ENCODE peak calls at places on chromosome 15, in seven cellular contexts. One of them, this sample, is unnamed.

GRCh38 chr15:32659340-32659831 is 17.9 kb downstream of the SCG5 start:
- DNase-seq in HepG2: peak; percentile 27
- DNase-seq in neural progenitor cell: no peak
- DNase-seq in AG09309: peak; percentile 65
- DNase-seq in cardiac muscle cell: no peak
- DNase-seq in fibroblast of villous mesenchyme: no peak
- DNase-seq in fibroblast of lung: no peak
- DNase-seq in this sample: no peak

GRCh38 chr15:72306211-72306785 is 13.7 kb downstream of the CELF6 start:
- DNase-seq in AG09309: no peak
- DNase-seq in HepG2: no peak
- DNase-seq in fibroblast of villous mesenchyme: peak; percentile 16
- DNase-seq in neural progenitor cell: peak; percentile 76
- DNase-seq in cardiac muscle cell: no peak
- DNase-seq in fibroblast of lung: peak; percentile 64
- DNase-seq in this sample: no peak

GRCh38 chr15:53210653-53211052 is 420.5 kb upstream of the ONECUT1 start:
- DNase-seq in HepG2: no peak
- DNase-seq in AG09309: no peak
- DNase-seq in fibroblast of lung: no peak
- DNase-seq in neural progenitor cell: no peak
- DNase-seq in fibroblast of villous mesenchyme: no peak
- DNase-seq in cardiac muscle cell: no peak
- DNase-seq in this sample: no peak

GRCh38 chr15:64845183-64845611 is 3.5 kb downstream of the PLEKHO2 start:
- DNase-seq in neural progenitor cell: peak; percentile 7
- DNase-seq in HepG2: no peak
- DNase-seq in AG09309: no peak
- DNase-seq in fibroblast of villous mesenchyme: peak; percentile 51
- DNase-seq in cardiac muscle cell: no peak
- DNase-seq in fibroblast of lung: peak; percentile 68
- DNase-seq in this sample: no peak

GRCh38 chr15:57897870-57898269 is 167.6 kb downstream of the ALDH1A2 start:
- DNase-seq in neural progenitor cell: no peak
- DNase-seq in cardiac muscle cell: no peak
- DNase-seq in fibroblast of lung: no peak
- DNase-seq in AG09309: no peak
- DNase-seq in HepG2: no peak
- DNase-seq in fibroblast of villous mesenchyme: no peak
- DNase-seq in this sample: no peak

GRCh38 chr15:90607361-90607760 is 77.6 kb downstream of the CRTC3 start:
- DNase-seq in HepG2: no peak
- DNase-seq in neural progenitor cell: no peak
- DNase-seq in fibroblast of villous mesenchyme: no peak
- DNase-seq in AG09309: no peak
- DNase-seq in fibroblast of lung: no peak
- DNase-seq in cardiac muscle cell: no peak
- DNase-seq in this sample: no peak

GRCh38 chr15:66882251-66883020 is 180.4 kb downstream of the SMAD6 start:
- DNase-seq in fibroblast of villous mesenchyme: peak; percentile 50
- DNase-seq in HepG2: no peak
- DNase-seq in cardiac muscle cell: no peak
- DNase-seq in fibroblast of lung: peak; percentile 61
- DNase-seq in neural progenitor cell: no peak
- DNase-seq in AG09309: peak; percentile 39
- DNase-seq in this sample: no peak

GRCh38 chr15:75654201-75654907 is 6.6 kb downstream of the SNX33 start:
- DNase-seq in cardiac muscle cell: no peak
- DNase-seq in fibroblast of lung: no peak
- DNase-seq in HepG2: no peak
- DNase-seq in neural progenitor cell: no peak
- DNase-seq in fibroblast of villous mesenchyme: no peak
- DNase-seq in AG09309: no peak
- DNase-seq in this sample: no peak

GRCh38 chr15:74238984-74239645 is 3.0 kb downstream of the CCDC33 start:
- DNase-seq in fibroblast of lung: no peak
- DNase-seq in HepG2: no peak
- DNase-seq in AG09309: no peak
- DNase-seq in cardiac muscle cell: no peak
- DNase-seq in neural progenitor cell: no peak
- DNase-seq in fibroblast of villous mesenchyme: no peak
- DNase-seq in this sample: no peak

GRCh38 chr15:76991048-76991447 is 3.9 kb upstream of the PSTPIP1 start:
- DNase-seq in fibroblast of villous mesenchyme: no peak
- DNase-seq in HepG2: no peak
- DNase-seq in AG09309: no peak
- DNase-seq in fibroblast of lung: no peak
- DNase-seq in neural progenitor cell: no peak
- DNase-seq in cardiac muscle cell: no peak
- DNase-seq in this sample: no peak

GRCh38 chr15:36458406-36458805 is 121.0 kb upstream of the CDIN1 start:
- DNase-seq in AG09309: no peak
- DNase-seq in cardiac muscle cell: no peak
- DNase-seq in fibroblast of lung: peak; percentile 37
- DNase-seq in HepG2: no peak
- DNase-seq in fibroblast of villous mesenchyme: no peak
- DNase-seq in neural progenitor cell: no peak
- DNase-seq in this sample: no peak

GRCh38 chr15:57705746-57706404 is 639 bp upstream of the POLR2M start:
- DNase-seq in AG09309: no peak
- DNase-seq in fibroblast of villous mesenchyme: no peak
- DNase-seq in HepG2: no peak
- DNase-seq in neural progenitor cell: no peak
- DNase-seq in cardiac muscle cell: no peak
- DNase-seq in fibroblast of lung: no peak
- DNase-seq in this sample: no peak

GRCh38 chr15:56931674-56932507 is 13.4 kb downstream of the TCF12 start:
- DNase-seq in HepG2: peak; percentile 24
- DNase-seq in fibroblast of villous mesenchyme: no peak
- DNase-seq in neural progenitor cell: no peak
- DNase-seq in fibroblast of lung: no peak
- DNase-seq in cardiac muscle cell: peak; percentile 13
- DNase-seq in AG09309: no peak
- DNase-seq in this sample: no peak

GRCh38 chr15:92069308-92070244 is 216.1 kb downstream of the SLCO3A1 start:
- DNase-seq in fibroblast of lung: peak; percentile 57
- DNase-seq in HepG2: no peak
- DNase-seq in cardiac muscle cell: no peak
- DNase-seq in fibroblast of villous mesenchyme: peak; percentile 28
- DNase-seq in neural progenitor cell: no peak
- DNase-seq in AG09309: peak; percentile 20
- DNase-seq in this sample: peak; percentile 68

GRCh38 chr15:77470227-77470626 is 49.5 kb downstream of the HMG20A start:
- DNase-seq in cardiac muscle cell: no peak
- DNase-seq in fibroblast of lung: no peak
- DNase-seq in HepG2: no peak
- DNase-seq in neural progenitor cell: no peak
- DNase-seq in fibroblast of villous mesenchyme: no peak
- DNase-seq in AG09309: no peak
- DNase-seq in this sample: no peak

GRCh38 chr15:57090460-57090859 is 172.0 kb downstream of the TCF12 start:
- DNase-seq in AG09309: no peak
- DNase-seq in fibroblast of villous mesenchyme: peak; percentile 34
- DNase-seq in cardiac muscle cell: peak; percentile 47
- DNase-seq in HepG2: no peak
- DNase-seq in fibroblast of lung: no peak
- DNase-seq in neural progenitor cell: no peak
- DNase-seq in this sample: no peak

GRCh38 chr15:56754993-56755392 is 21.7 kb upstream of the ZNF280D start:
- DNase-seq in neural progenitor cell: no peak
- DNase-seq in cardiac muscle cell: no peak
- DNase-seq in fibroblast of villous mesenchyme: peak; percentile 56
- DNase-seq in fibroblast of lung: peak; percentile 49
- DNase-seq in AG09309: no peak
- DNase-seq in HepG2: no peak
- DNase-seq in this sample: no peak

GRCh38 chr15:90641581-90642463 is 75.3 kb upstream of the BLM start:
- DNase-seq in AG09309: no peak
- DNase-seq in HepG2: no peak
- DNase-seq in fibroblast of villous mesenchyme: no peak
- DNase-seq in fibroblast of lung: no peak
- DNase-seq in cardiac muscle cell: no peak
- DNase-seq in neural progenitor cell: no peak
- DNase-seq in this sample: no peak

GRCh38 chr15:90645873-90646605 is 71.1 kb upstream of the BLM start:
- DNase-seq in cardiac muscle cell: no peak
- DNase-seq in HepG2: no peak
- DNase-seq in fibroblast of lung: no peak
- DNase-seq in neural progenitor cell: no peak
- DNase-seq in fibroblast of villous mesenchyme: no peak
- DNase-seq in AG09309: no peak
- DNase-seq in this sample: no peak

GRCh38 chr15:59814409-59814808 is 125.3 kb upstream of the BNIP2 start:
- DNase-seq in fibroblast of villous mesenchyme: no peak
- DNase-seq in AG09309: no peak
- DNase-seq in cardiac muscle cell: no peak
- DNase-seq in HepG2: no peak
- DNase-seq in fibroblast of lung: no peak
- DNase-seq in neural progenitor cell: no peak
- DNase-seq in this sample: no peak

GRCh38 chr15:31869640-31870335 is 160.5 kb upstream of the CHRNA7 start:
- DNase-seq in fibroblast of villous mesenchyme: no peak
- DNase-seq in fibroblast of lung: peak; percentile 10
- DNase-seq in HepG2: no peak
- DNase-seq in cardiac muscle cell: no peak
- DNase-seq in AG09309: no peak
- DNase-seq in neural progenitor cell: peak; percentile 69
- DNase-seq in this sample: no peak

GRCh38 chr15:66390670-66391069 is 4.0 kb downstream of the MAP2K1 start:
- DNase-seq in HepG2: no peak
- DNase-seq in AG09309: no peak
- DNase-seq in neural progenitor cell: no peak
- DNase-seq in cardiac muscle cell: no peak
- DNase-seq in fibroblast of lung: peak; percentile 15
- DNase-seq in fibroblast of villous mesenchyme: peak; percentile 15
- DNase-seq in this sample: no peak

GRCh38 chr15:81235276-81235675 is 38.6 kb downstream of the IL16 start:
- DNase-seq in fibroblast of villous mesenchyme: no peak
- DNase-seq in fibroblast of lung: no peak
- DNase-seq in HepG2: no peak
- DNase-seq in cardiac muscle cell: no peak
- DNase-seq in neural progenitor cell: no peak
- DNase-seq in AG09309: no peak
- DNase-seq in this sample: no peak

GRCh38 chr15:82301296-82302016 is 38.8 kb downstream of the SAXO2 start:
- DNase-seq in neural progenitor cell: no peak
- DNase-seq in AG09309: no peak
- DNase-seq in fibroblast of villous mesenchyme: no peak
- DNase-seq in HepG2: no peak
- DNase-seq in fibroblast of lung: no peak
- DNase-seq in cardiac muscle cell: no peak
- DNase-seq in this sample: no peak

GRCh38 chr15:46768287-46768686 is 949.0 kb upstream of the SEMA6D start:
- DNase-seq in fibroblast of lung: no peak
- DNase-seq in AG09309: no peak
- DNase-seq in neural progenitor cell: no peak
- DNase-seq in HepG2: no peak
- DNase-seq in cardiac muscle cell: no peak
- DNase-seq in fibroblast of villous mesenchyme: no peak
- DNase-seq in this sample: no peak

GRCh38 chr15:48720646-48721045 is 75.1 kb upstream of the FBN1 start:
- DNase-seq in cardiac muscle cell: no peak
- DNase-seq in fibroblast of villous mesenchyme: peak; percentile 28
- DNase-seq in fibroblast of lung: peak; percentile 13
- DNase-seq in neural progenitor cell: no peak
- DNase-seq in AG09309: no peak
- DNase-seq in HepG2: no peak
- DNase-seq in this sample: no peak
- H3K4me3 ChIP-seq in cardiac muscle cell: no peak overlapping the region
- H3K4me3 ChIP-seq in fibroblast of villous mesenchyme: no peak overlapping the region
- H3K4me3 ChIP-seq in fibroblast of lung: no peak overlapping the region
- H3K4me3 ChIP-seq in neural progenitor cell: no peak overlapping the region
- H3K4me3 ChIP-seq in AG09309: no peak overlapping the region
- H3K4me3 ChIP-seq in HepG2: no peak overlapping the region
- H3K4me3 ChIP-seq in this sample: no peak overlapping the region

GRCh38 chr15:39365161-39365560 is 215.7 kb upstream of the THBS1 start:
- DNase-seq in fibroblast of lung: no peak
- DNase-seq in HepG2: no peak
- DNase-seq in fibroblast of villous mesenchyme: no peak
- DNase-seq in cardiac muscle cell: no peak
- DNase-seq in AG09309: no peak
- DNase-seq in neural progenitor cell: no peak
- DNase-seq in this sample: no peak
- TF ChIP-seq CTCF in fibroblast of lung: no peak
- TF ChIP-seq CTCF in HepG2: no peak
- TF ChIP-seq CTCF in fibroblast of villous mesenchyme: no peak
- TF ChIP-seq CTCF in cardiac muscle cell: no peak
- TF ChIP-seq CTCF in AG09309: no peak
- TF ChIP-seq CTCF in neural progenitor cell: no peak
- TF ChIP-seq CTCF in this sample: no peak

DNA sequence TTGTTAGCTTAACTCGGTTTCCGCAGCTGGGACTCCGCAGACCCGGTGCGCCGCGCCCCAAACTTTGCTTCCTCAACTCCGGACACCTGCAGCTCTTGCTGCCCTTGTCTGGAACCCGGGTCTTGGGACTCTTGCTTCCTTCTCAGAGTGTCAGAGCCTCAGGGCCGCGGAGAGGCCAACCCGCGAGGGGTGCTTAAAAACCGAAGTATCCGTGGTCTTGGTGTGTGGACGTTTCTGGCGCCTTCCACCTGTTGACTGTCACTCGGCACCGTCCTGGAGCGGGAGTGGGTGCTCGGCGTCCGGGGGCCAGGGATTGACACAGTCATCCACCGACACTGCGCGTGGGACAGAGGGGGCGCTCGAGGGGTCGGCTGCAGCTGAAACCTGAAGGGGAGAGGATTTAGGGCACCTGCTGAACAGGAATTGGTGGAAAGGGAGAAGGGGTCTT is 386 bp downstream of the SQOR start:
- DNase-seq in neural progenitor cell: peak; percentile 55
- DNase-seq in fibroblast of villous mesenchyme: no peak
- DNase-seq in AG09309: no peak
- DNase-seq in HepG2: peak; percentile 41
- DNase-seq in fibroblast of lung: no peak
- DNase-seq in cardiac muscle cell: peak; percentile 57
- DNase-seq in this sample: no peak
- H3K4me3 ChIP-seq in neural progenitor cell: peak overlapping the region; percentile 62
- H3K4me3 ChIP-seq in fibroblast of villous mesenchyme: peak overlapping the region; percentile 84
- H3K4me3 ChIP-seq in AG09309: peak overlapping the region; percentile 74
- H3K4me3 ChIP-seq in HepG2: peak overlapping the region; percentile 89
- H3K4me3 ChIP-seq in fibroblast of lung: peak overlapping the region; percentile 78
- H3K4me3 ChIP-seq in cardiac muscle cell: peak overlapping the region; percentile 41
- H3K4me3 ChIP-seq in this sample: peak overlapping the region; percentile 98

GRCh38 chr15:23648920-23649515 is 1.4 kb upstream of the MAGEL2 start:
- DNase-seq in cardiac muscle cell: peak; percentile 53
- DNase-seq in fibroblast of lung: peak; percentile 17
- DNase-seq in AG09309: no peak
- DNase-seq in fibroblast of villous mesenchyme: no peak
- DNase-seq in HepG2: peak; percentile 16
- DNase-seq in neural progenitor cell: peak; percentile 69
- DNase-seq in this sample: no peak
- TF ChIP-seq CTCF in cardiac muscle cell: peak; percentile 44
- TF ChIP-seq CTCF in fibroblast of lung: peak; percentile 25
- TF ChIP-seq CTCF in AG09309: peak; percentile 43
- TF ChIP-seq CTCF in fibroblast of villous mesenchyme: peak; percentile 40
- TF ChIP-seq CTCF in HepG2: peak; percentile 75
- TF ChIP-seq CTCF in neural progenitor cell: peak; percentile 65
- TF ChIP-seq CTCF in this sample: peak; percentile 59

GRCh38 chr15:69298697-69299441 is at the start of gene PAQR5:
- DNase-seq in cardiac muscle cell: peak; percentile 55
- DNase-seq in fibroblast of lung: no peak
- DNase-seq in HepG2: no peak
- DNase-seq in fibroblast of villous mesenchyme: peak; percentile 33
- DNase-seq in AG09309: no peak
- DNase-seq in neural progenitor cell: peak; percentile 59
- DNase-seq in this sample: no peak
- H3K4me3 ChIP-seq in cardiac muscle cell: peak within 1 kb of the TSS; percentile 57
- H3K4me3 ChIP-seq in fibroblast of lung: peak within 1 kb of the TSS; percentile 62
- H3K4me3 ChIP-seq in HepG2: peak within 1 kb of the TSS; percentile 71
- H3K4me3 ChIP-seq in fibroblast of villous mesenchyme: peak within 1 kb of the TSS; percentile 60
- H3K4me3 ChIP-seq in AG09309: peak within 1 kb of the TSS; percentile 43
- H3K4me3 ChIP-seq in neural progenitor cell: peak within 1 kb of the TSS; percentile 54
- H3K4me3 ChIP-seq in this sample: peak within 1 kb of the TSS; percentile 76

This sample was measured in epithelial cell of proximal tubule.